ENCODE peak calls at places on chromosome 4, in five cellular contexts. One of them, this sample, is unnamed.

GRCh38 chr4:168841682-168842019 is 168.4 kb downstream of the CBR4 start:
- DNase-seq in IMR-90: no peak
- DNase-seq in SJCRH30: no peak
- DNase-seq in CD8-positive, alpha-beta memory T cell: no peak
- DNase-seq in uterus: no peak
- DNase-seq in this sample: no peak

GRCh38 chr4:6198278-6198677 is 2.1 kb downstream of the JAKMIP1 start:
- DNase-seq in IMR-90: no peak
- DNase-seq in uterus: no peak
- DNase-seq in SJCRH30: no peak
- DNase-seq in CD8-positive, alpha-beta memory T cell: no peak
- DNase-seq in this sample: no peak

GRCh38 chr4:61373901-61374611 is 173.9 kb downstream of the ADGRL3 start:
- DNase-seq in CD8-positive, alpha-beta memory T cell: no peak
- DNase-seq in IMR-90: peak; percentile 7
- DNase-seq in uterus: no peak
- DNase-seq in SJCRH30: no peak
- DNase-seq in this sample: no peak

GRCh38 chr4:80112236-80112635 is 39.2 kb upstream of the ANTXR2 start:
- DNase-seq in uterus: peak; percentile 20
- DNase-seq in CD8-positive, alpha-beta memory T cell: no peak
- DNase-seq in SJCRH30: no peak
- DNase-seq in IMR-90: peak; percentile 18
- DNase-seq in this sample: no peak

GRCh38 chr4:67721770-67722597 is 21.0 kb upstream of the UBA6 start:
- DNase-seq in uterus: no peak
- DNase-seq in SJCRH30: no peak
- DNase-seq in CD8-positive, alpha-beta memory T cell: no peak
- DNase-seq in IMR-90: peak; percentile 78
- DNase-seq in this sample: peak; percentile 62

GRCh38 chr4:82984459-82984858 is 26.2 kb downstream of the LIN54 start:
- DNase-seq in SJCRH30: peak; percentile 14
- DNase-seq in CD8-positive, alpha-beta memory T cell: no peak
- DNase-seq in IMR-90: peak; percentile 69
- DNase-seq in uterus: no peak
- DNase-seq in this sample: no peak

GRCh38 chr4:34417160-34417559 is 1827.2 kb downstream of the ARAP2 start:
- DNase-seq in CD8-positive, alpha-beta memory T cell: no peak
- DNase-seq in IMR-90: no peak
- DNase-seq in uterus: no peak
- DNase-seq in SJCRH30: no peak
- DNase-seq in this sample: no peak

GRCh38 chr4:139299536-139299935 is 1.8 kb upstream of the NAA15 start:
- DNase-seq in uterus: no peak
- DNase-seq in IMR-90: peak; percentile 47
- DNase-seq in SJCRH30: no peak
- DNase-seq in CD8-positive, alpha-beta memory T cell: no peak
- DNase-seq in this sample: no peak

GRCh38 chr4:4990329-4990728 is 28.9 kb downstream of the CYTL1 start:
- DNase-seq in CD8-positive, alpha-beta memory T cell: no peak
- DNase-seq in uterus: no peak
- DNase-seq in IMR-90: no peak
- DNase-seq in SJCRH30: no peak
- DNase-seq in this sample: no peak

GRCh38 chr4:79576480-79576803 is 168.4 kb upstream of the GK2 start:
- DNase-seq in IMR-90: peak; percentile 18
- DNase-seq in SJCRH30: peak; percentile 50
- DNase-seq in CD8-positive, alpha-beta memory T cell: no peak
- DNase-seq in uterus: no peak
- DNase-seq in this sample: no peak

DNA sequence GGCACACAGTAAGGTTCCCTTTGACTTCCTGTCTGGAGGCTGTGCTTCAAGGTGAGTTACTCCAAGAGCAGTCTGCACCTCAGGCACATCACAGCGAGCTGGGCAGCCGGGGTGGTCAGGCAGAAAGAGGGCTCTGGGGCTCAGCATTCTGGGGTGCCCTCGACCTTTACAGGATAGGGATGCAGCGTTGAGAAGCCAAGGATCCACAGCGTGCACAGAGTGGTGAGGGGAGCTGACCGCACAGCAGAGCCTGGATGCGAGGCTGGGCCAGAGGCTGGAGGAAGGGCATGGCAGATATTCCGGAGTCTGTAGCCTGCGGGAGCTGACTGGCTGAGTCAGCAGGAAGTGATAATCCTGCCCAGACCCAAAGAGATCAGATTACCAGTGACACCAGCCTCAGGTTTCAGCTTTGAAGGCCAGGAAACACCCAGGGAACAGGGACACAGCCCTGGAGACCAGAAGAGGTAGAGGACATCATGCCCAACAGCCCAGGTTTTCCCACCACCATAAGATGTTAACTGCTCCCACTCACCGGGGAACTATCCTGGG is 38.4 kb upstream of the PDLIM3 start:
- DNase-seq in SJCRH30: peak; percentile 85
- DNase-seq in uterus: peak; percentile 39
- DNase-seq in IMR-90: peak; percentile 80
- DNase-seq in CD8-positive, alpha-beta memory T cell: no peak
- DNase-seq in this sample: peak; percentile 63
- H3K27ac ChIP-seq in SJCRH30: peak overlapping the region; percentile 68
- H3K27ac ChIP-seq in uterus: peak overlapping the region; percentile 56
- H3K27ac ChIP-seq in IMR-90: no peak overlapping the region
- H3K27ac ChIP-seq in CD8-positive, alpha-beta memory T cell: no peak overlapping the region
- H3K27ac ChIP-seq in this sample: no peak overlapping the region

GRCh38 chr4:184851200-184851541 is 25.4 kb upstream of the ACSL1 start:
- DNase-seq in IMR-90: no peak
- DNase-seq in CD8-positive, alpha-beta memory T cell: no peak
- DNase-seq in uterus: no peak
- DNase-seq in SJCRH30: no peak
- DNase-seq in this sample: no peak
- H3K4me3 ChIP-seq in IMR-90: no peak overlapping the region
- H3K4me3 ChIP-seq in CD8-positive, alpha-beta memory T cell: no peak overlapping the region
- H3K4me3 ChIP-seq in uterus: no peak overlapping the region
- H3K4me3 ChIP-seq in SJCRH30: no peak overlapping the region
- H3K4me3 ChIP-seq in this sample: no peak overlapping the region

DNA sequence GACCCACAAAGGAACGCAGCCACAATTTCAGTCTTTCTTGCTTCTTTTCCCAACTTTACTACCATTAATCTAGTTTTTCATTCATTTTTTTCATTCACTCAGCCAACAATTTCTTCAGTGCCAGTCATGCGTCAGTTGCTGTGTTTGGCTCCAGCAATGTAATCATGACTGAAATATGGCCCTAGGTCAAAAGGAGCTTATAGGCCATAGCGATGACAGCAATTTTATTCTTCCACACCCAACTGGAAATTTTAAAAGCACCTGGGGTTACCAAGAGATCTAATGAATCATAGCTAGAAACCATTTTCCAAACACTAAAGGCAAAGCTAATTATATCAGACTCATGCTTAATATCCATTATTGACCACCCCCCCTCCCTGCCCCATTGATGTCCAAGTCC is 29.8 kb upstream of the C1QTNF7 start:
- DNase-seq in IMR-90: no peak
- DNase-seq in SJCRH30: no peak
- DNase-seq in CD8-positive, alpha-beta memory T cell: no peak
- DNase-seq in uterus: no peak
- DNase-seq in this sample: no peak
- H3K4me1 ChIP-seq in IMR-90: peaks cover 18% of the 10 kb centered on the region
- H3K4me1 ChIP-seq in SJCRH30: no peaks in the 10 kb centered on the region
- H3K4me1 ChIP-seq in CD8-positive, alpha-beta memory T cell: peaks cover 41% of the 10 kb centered on the region
- H3K4me1 ChIP-seq in uterus: peaks cover 7% of the 10 kb centered on the region
- H3K4me1 ChIP-seq in this sample: peaks cover 33% of the 10 kb centered on the region

GRCh38 chr4:174111350-174111888 is 172.0 kb downstream of the FBXO8 start:
- DNase-seq in CD8-positive, alpha-beta memory T cell: no peak
- DNase-seq in uterus: no peak
- DNase-seq in IMR-90: no peak
- DNase-seq in SJCRH30: no peak
- DNase-seq in this sample: no peak
- H3K27ac ChIP-seq in CD8-positive, alpha-beta memory T cell: no peak overlapping the region
- H3K27ac ChIP-seq in uterus: no peak overlapping the region
- H3K27ac ChIP-seq in IMR-90: no peak overlapping the region
- H3K27ac ChIP-seq in SJCRH30: no peak overlapping the region
- H3K27ac ChIP-seq in this sample: no peak overlapping the region

DNA sequence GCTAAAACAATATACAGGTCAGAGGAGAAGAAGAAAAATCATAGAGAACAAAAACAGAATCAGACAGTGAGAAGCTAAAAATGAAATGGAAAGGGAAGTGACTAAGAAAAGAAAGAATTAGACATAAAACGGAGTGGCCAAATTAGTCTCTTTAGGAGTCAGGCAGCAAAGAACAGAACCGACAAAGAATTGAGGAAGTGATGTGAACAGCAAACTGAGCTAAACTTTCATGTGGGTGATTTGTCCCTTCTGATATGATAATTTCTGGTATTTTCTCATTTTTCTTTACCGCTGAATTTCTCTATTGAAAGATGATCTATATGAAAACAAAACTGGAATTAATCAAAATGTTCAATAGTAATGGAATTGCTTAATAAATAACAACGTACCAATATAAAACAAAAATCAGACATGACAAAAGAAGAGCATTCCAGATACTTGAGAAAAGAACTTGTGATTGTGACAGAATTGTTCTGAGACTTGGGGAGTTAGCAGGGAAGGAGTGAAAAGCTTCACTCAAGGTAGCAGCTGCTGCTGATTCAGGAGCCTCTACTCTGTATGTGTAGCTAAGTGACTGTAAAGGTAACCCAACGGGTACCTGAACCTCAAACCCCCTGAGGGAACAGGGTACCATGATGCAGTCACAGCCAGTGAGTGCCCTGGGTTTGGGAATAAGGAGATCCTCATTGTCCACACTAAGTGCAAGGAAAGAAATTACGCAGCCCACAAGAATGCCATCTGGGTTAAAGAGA is 8.8 kb downstream of the TAPT1 start:
- DNase-seq in CD8-positive, alpha-beta memory T cell: no peak
- DNase-seq in IMR-90: no peak
- DNase-seq in SJCRH30: no peak
- DNase-seq in uterus: no peak
- DNase-seq in this sample: no peak
- H3K4me3 ChIP-seq in CD8-positive, alpha-beta memory T cell: no peak overlapping the region
- H3K4me3 ChIP-seq in IMR-90: no peak overlapping the region
- H3K4me3 ChIP-seq in SJCRH30: no peak overlapping the region
- H3K4me3 ChIP-seq in uterus: no peak overlapping the region
- H3K4me3 ChIP-seq in this sample: no peak overlapping the region

DNA sequence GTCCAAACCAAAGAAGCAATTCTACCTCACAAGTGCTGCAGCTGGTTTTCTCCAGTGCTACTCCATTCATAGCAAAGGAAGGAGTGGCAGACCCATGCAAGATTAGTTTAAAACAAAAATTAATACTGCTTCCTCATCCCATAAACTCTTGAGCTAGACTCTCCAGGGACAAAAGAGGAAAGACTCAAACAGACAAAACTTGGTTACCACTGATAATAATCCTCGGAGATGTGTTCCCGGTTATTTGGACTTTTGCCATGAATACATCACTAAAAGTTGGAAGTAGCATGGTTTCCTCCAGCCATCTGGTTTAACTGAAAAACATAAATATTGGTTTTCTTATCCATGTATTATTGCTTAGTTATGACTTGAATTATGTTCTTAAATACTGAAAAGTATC is 401.7 kb downstream of the PABPC4L start:
- DNase-seq in uterus: no peak
- DNase-seq in CD8-positive, alpha-beta memory T cell: no peak
- DNase-seq in SJCRH30: no peak
- DNase-seq in IMR-90: no peak
- DNase-seq in this sample: no peak
- H3K4me1 ChIP-seq in uterus: no peaks in the 10 kb centered on the region
- H3K4me1 ChIP-seq in CD8-positive, alpha-beta memory T cell: no peaks in the 10 kb centered on the region
- H3K4me1 ChIP-seq in SJCRH30: peaks cover 2% of the 10 kb centered on the region
- H3K4me1 ChIP-seq in IMR-90: no peaks in the 10 kb centered on the region
- H3K4me1 ChIP-seq in this sample: no peaks in the 10 kb centered on the region

GRCh38 chr4:140937866-140938265 is 181.7 kb upstream of the TBC1D9 start:
- DNase-seq in CD8-positive, alpha-beta memory T cell: no peak
- DNase-seq in SJCRH30: peak; percentile 21
- DNase-seq in uterus: no peak
- DNase-seq in IMR-90: peak; percentile 80
- DNase-seq in this sample: peak; percentile 75

GRCh38 chr4:140930556-140930955 is 174.4 kb upstream of the TBC1D9 start:
- DNase-seq in CD8-positive, alpha-beta memory T cell: no peak
- DNase-seq in IMR-90: no peak
- DNase-seq in SJCRH30: no peak
- DNase-seq in uterus: peak; percentile 42
- DNase-seq in this sample: no peak

GRCh38 chr4:140932646-140933045 is 176.5 kb upstream of the TBC1D9 start:
- DNase-seq in SJCRH30: no peak
- DNase-seq in IMR-90: no peak
- DNase-seq in CD8-positive, alpha-beta memory T cell: no peak
- DNase-seq in uterus: no peak
- DNase-seq in this sample: no peak

GRCh38 chr4:140931904-140932303 is 175.7 kb upstream of the TBC1D9 start:
- DNase-seq in IMR-90: no peak
- DNase-seq in CD8-positive, alpha-beta memory T cell: no peak
- DNase-seq in uterus: no peak
- DNase-seq in SJCRH30: no peak
- DNase-seq in this sample: no peak

GRCh38 chr4:140935259-140935658 is 179.1 kb upstream of the TBC1D9 start:
- DNase-seq in CD8-positive, alpha-beta memory T cell: no peak
- DNase-seq in SJCRH30: no peak
- DNase-seq in IMR-90: no peak
- DNase-seq in uterus: peak; percentile 45
- DNase-seq in this sample: no peak
- H3K27ac ChIP-seq in CD8-positive, alpha-beta memory T cell: no peak overlapping the region
- H3K27ac ChIP-seq in SJCRH30: no peak overlapping the region
- H3K27ac ChIP-seq in IMR-90: no peak overlapping the region
- H3K27ac ChIP-seq in uterus: no peak overlapping the region
- H3K27ac ChIP-seq in this sample: no peak overlapping the region

This sample was measured in SJSA1.